ENCODE peak calls at places on chromosomes 4 and X, in six cellular contexts. F is NCI-H345; V is dermis blood vessel endothelial cell; G is activated naive CD8-positive, alpha-beta T cell treated with anti-CD3 and anti-CD28 coated beads, Interleukin-2, amount 50 U/mL, for 16 hours; Z is left ventricle myocardium inferior; E is NCI-H1105. U is an unnamed sample.
A peak's percentile ranks its signal among the peaks of the same experiment; 100 is the strongest.

GRCh38 chr4:2350982-2351381 is 67.5 kb downstream of the ZFYVE28 start:
- DNase-seq in F (no peak), V (no peak), G (no peak), Z (no peak), E (no peak), U (no peak)

GRCh38 chr4:7650606-7651400 is 216.1 kb upstream of the PSAPL1 start:
- DNase-seq in F (no peak), V (peak; percentile 52), G (no peak), Z (no peak), E (no peak), U (no peak)

GRCh38 chr4:56134272-56134671 is 185.5 kb downstream of the CEP135 start:
- DNase-seq in F (no peak), V (peak; percentile 81), G (no peak), Z (peak; percentile 19), E (no peak), U (no peak)

GRCh38 chr4:73609688-73610087 is 10.5 kb downstream of the RASSF6 start:
- DNase-seq in F (no peak), V (peak; percentile 48), G (no peak), Z (no peak), E (no peak), U (no peak)

GRCh38 chr4:85491527-85491926 is 16.6 kb downstream of the ARHGAP24 start:
- DNase-seq in F (peak; percentile 57), V (no peak), G (no peak), Z (no peak), E (peak; percentile 71), U (no peak)

GRCh38 chr4:125070869-125071268 is 243.9 kb upstream of the FAT4 start:
- DNase-seq in F (peak; percentile 0), V (peak; percentile 1), G (no peak), Z (no peak), E (no peak), U (no peak)

GRCh38 chrX:152307936-152308335 is 143.2 kb downstream of the GABRA3 start:
- DNase-seq in F (no peak), V (no peak), G (no peak), Z (no peak), E (no peak), U (no peak)

GRCh38 chrX:67543818-67544217 is at the start of gene AR:
- DNase-seq in F (no peak), V (peak; percentile 30), G (no peak), Z (peak; percentile 72), E (no peak), U (peak; percentile 77)

GRCh38 chrX:44003975-44004374 is 30.8 kb upstream of the NDP start:
- DNase-seq in F (no peak), V (peak; percentile 49), G (no peak), Z (no peak), E (no peak), U (no peak)

GRCh38 chr4:167023359-167023925 is 210.9 kb downstream of the SPOCK3 start:
- DNase-seq in F (no peak), V (no peak), G (no peak), Z (no peak), E (no peak), U (no peak)

U was measured in ovary.